ENCODE peak calls at places on chromosome 16, in five cellular contexts. H is GM23338, U is K562, Z is PC-3, E is SK-N-MC. L is an unnamed sample.

GRCh38 chr16:24919536-24919935 is 73.8 kb downstream of the SLC5A11 start:
- DNase-seq in Z (no peak), U (no peak), H (no peak), E (no peak), L (no peak)

GRCh38 chr16:88558457-88559442 is 11.5 kb upstream of the ZC3H18 start:
- DNase-seq in E (no peak), Z (peak), H (peak), U (peak), L (peak)

GRCh38 chr16:2699791-2700600 is 17.7 kb downstream of the KCTD5 start:
- DNase-seq in Z (no peak), E (no peak), U (no peak), H (no peak), L (no peak)

GRCh38 chr16:12176051-12176450 is 199.5 kb downstream of the SNX29 start:
- DNase-seq in H (no peak), E (no peak), U (no peak), Z (no peak), L (no peak)

GRCh38 chr16:73713301-73713700 is 583.3 kb upstream of the PSMD7 start:
- DNase-seq in Z (no peak), E (no peak), H (no peak), U (no peak), L (peak)

GRCh38 chr16:88649195-88649923 is 1.5 kb downstream of the CYBA start:
- DNase-seq in Z (no peak), E (no peak), U (no peak), H (no peak), L (no peak)

GRCh38 chr16:85524365-85524629 is 88.8 kb upstream of the GSE1 start:
- DNase-seq in H (no peak), E (no peak), U (no peak), Z (no peak), L (no peak)

GRCh38 chr16:85720319-85720637 is 30.6 kb downstream of the C16orf74 start:
- DNase-seq in U (no peak), H (no peak), Z (peak), E (no peak), L (no peak)

GRCh38 chr16:84489141-84489540 is 15.3 kb downstream of the MEAK7 start:
- DNase-seq in U (no peak), H (no peak), Z (no peak), E (no peak), L (no peak)

GRCh38 chr16:83689385-83689831 is 118.4 kb upstream of the HSBP1 start:
- DNase-seq in U (no peak), E (no peak), H (peak), Z (no peak), L (peak)

GRCh38 chr16:78309763-78310162 is 210.3 kb downstream of the WWOX start:
- DNase-seq in Z (no peak), E (no peak), U (no peak), H (no peak), L (no peak)

GRCh38 chr16:66662445-66663194 is 33.9 kb downstream of the CMTM4 start:
- DNase-seq in Z (peak), U (peak), E (no peak), H (peak), L (peak)

GRCh38 chr16:4376126-4376819 is 4.6 kb downstream of the VASN start:
- DNase-seq in E (no peak), U (peak), H (no peak), Z (peak), L (peak)

GRCh38 chr16:85206472-85207356 is 94.4 kb upstream of the CIBAR2 start:
- DNase-seq in H (peak), U (no peak), E (no peak), Z (no peak), L (peak)

GRCh38 chr16:80792031-80792430 is 12.4 kb downstream of the CDYL2 start:
- DNase-seq in Z (no peak), U (no peak), E (no peak), H (peak), L (peak)

GRCh38 chr16:17556276-17557052 is 85.7 kb upstream of the XYLT1 start:
- DNase-seq in E (no peak), H (peak), Z (peak), U (peak), L (peak)

GRCh38 chr16:15482068-15482747 is 47.8 kb downstream of the BMERB1 start:
- DNase-seq in H (peak), Z (peak), U (peak), E (no peak), L (peak)

GRCh38 chr16:3656491-3657468 is 2.3 kb downstream of the DNASE1 start:
- DNase-seq in H (no peak), U (no peak), Z (no peak), E (no peak), L (no peak)

GRCh38 chr16:3963203-3963602 is 82.7 kb upstream of the CREBBP start:
- DNase-seq in U (no peak), Z (no peak), E (no peak), H (peak), L (no peak)

GRCh38 chr16:9053006-9053601 is 38.3 kb upstream of the HAPSTR1 start:
- DNase-seq in H (peak), U (peak), E (no peak), Z (peak), L (peak)

GRCh38 chr16:11136600-11136999 is 119.4 kb downstream of the SOCS1 start:
- DNase-seq in U (no peak), Z (peak), E (peak), H (no peak), L (no peak)

GRCh38 chr16:25177512-25177830 is 39.3 kb upstream of the AQP8 start:
- DNase-seq in Z (no peak), E (no peak), H (no peak), U (no peak), L (no peak)

GRCh38 chr16:8721693-8722348 is 47.4 kb downstream of the ABAT start:
- DNase-seq in H (peak), U (no peak), E (no peak), Z (no peak), L (no peak)

GRCh38 chr16:57419506-57419905 is 14.9 kb downstream of the CCL17 start:
- DNase-seq in H (peak), E (no peak), Z (no peak), U (no peak), L (no peak)

GRCh38 chr16:47848481-47849109 is 307.2 kb downstream of the ABCC12 start:
- DNase-seq in H (peak), E (no peak), Z (peak), U (no peak), L (peak)

GRCh38 chr16:57630931-57631845 is 2.8 kb downstream of the ADGRG1 start:
- DNase-seq in U (no peak), H (no peak), E (no peak), Z (no peak), L (no peak)

GRCh38 chr16:12874135-12874534 is 27.3 kb upstream of the SHISA9 start:
- DNase-seq in U (no peak), Z (peak), H (peak), E (no peak), L (no peak)

GRCh38 chr16:86725401-86725800 is 147.1 kb downstream of the FOXL1 start:
- DNase-seq in E (no peak), H (no peak), U (no peak), Z (no peak), L (no peak)

GRCh38 chr16:19361587-19361986 is 56.1 kb upstream of the TMC5 start:
- DNase-seq in E (no peak), Z (no peak), U (no peak), H (no peak), L (peak)

GRCh38 chr16:86653289-86654006 is 75.1 kb downstream of the FOXL1 start:
- DNase-seq in U (no peak), E (no peak), H (no peak), Z (no peak), L (peak)

DNA sequence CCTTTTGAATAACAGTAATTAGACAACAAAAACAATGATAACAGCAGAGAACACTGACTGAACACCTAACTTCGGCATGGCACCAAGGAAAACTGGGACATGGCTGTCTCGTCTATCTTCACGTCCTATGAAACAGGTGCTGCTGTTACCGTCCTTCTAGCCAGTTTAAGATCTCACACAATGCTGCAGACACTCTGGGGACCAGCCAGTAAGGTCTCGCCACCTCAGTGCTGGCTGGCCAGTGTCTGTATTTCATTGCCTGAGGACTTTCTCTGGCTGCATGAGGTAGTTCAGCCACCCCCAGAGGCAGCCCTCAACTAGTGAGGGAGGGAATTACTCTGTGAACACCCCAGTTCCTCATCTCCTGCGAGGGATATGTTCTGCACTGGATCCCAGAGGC is 57.6 kb downstream of the AMFR start:
- DNase-seq in E (no peak), U (no peak), Z (no peak), H (no peak), L (no peak)
- TF ChIP-seq EZH2 in E (no peak), U (no peak), Z (no peak), H (no peak), L (no peak)

DNA sequence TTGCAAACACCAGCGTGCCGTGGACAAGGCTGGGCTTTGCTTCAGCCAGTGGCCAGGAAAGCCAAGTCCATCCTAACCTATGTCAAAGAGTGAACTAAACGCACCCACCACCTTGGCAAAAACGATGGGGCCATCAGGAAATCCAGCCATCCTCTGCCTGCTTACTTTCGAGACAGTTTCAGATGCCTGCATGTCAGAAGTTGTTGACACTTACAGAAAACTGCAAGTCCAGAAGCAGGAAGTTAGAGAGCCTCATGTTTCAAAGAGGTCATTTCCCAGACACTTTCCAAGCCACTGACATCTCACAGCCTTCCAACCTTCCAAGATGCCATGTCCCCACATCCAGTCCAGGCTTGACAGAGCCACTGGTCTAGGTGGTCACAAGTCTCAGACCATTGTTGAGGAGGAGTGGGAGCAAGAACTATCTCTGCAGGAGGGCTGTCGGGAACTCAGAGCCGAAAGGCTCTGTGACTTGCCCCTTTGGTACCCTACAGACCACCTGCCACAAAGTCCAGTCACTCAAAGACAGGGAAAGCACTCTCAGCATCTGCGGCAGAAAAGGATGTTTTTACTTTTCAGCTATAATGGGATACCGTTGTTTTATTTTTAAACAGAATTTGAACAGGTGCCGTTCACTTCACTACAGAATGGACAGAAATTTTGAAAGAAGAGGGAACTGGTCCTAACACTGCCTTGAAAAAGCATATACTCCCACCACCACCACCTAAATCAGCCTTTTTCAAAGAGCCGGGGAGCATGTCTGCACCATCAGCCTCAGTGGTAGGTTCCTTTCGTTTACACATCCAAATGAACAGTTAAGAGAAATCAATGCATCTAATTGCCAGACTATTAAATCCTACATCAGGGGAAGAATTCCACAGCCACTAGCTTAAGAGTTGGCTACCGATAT is 5.1 kb downstream of the ZNF423 start:
- DNase-seq in H (no peak), U (no peak), Z (no peak), E (no peak), L (no peak)
- TF ChIP-seq EZH2 in H (no peak), U (no peak), Z (no peak), E (no peak), L (no peak)

GRCh38 chr16:21235199-21235585 is 1.7 kb downstream of the ANKS4B start:
- DNase-seq in U (no peak), Z (no peak), E (no peak), H (no peak), L (no peak)

GRCh38 chr16:21233521-21234150 is at the start of gene ANKS4B:
- DNase-seq in H (no peak), U (no peak), Z (no peak), E (no peak), L (no peak)

GRCh38 chr16:21233045-21233520 is 416 bp upstream of the ANKS4B start:
- DNase-seq in H (no peak), Z (no peak), E (no peak), U (no peak), L (no peak)

GRCh38 chr16:21239646-21240045 is 6.1 kb downstream of the ANKS4B start:
- DNase-seq in E (no peak), U (no peak), H (no peak), Z (no peak), L (no peak)

GRCh38 chr16:21236831-21237230 is 3.3 kb downstream of the ANKS4B start:
- DNase-seq in E (no peak), U (no peak), Z (no peak), H (no peak), L (no peak)
- TF ChIP-seq EZH2 in E (no peak), U (no peak), Z (no peak), H (no peak), L (no peak)

DNA sequence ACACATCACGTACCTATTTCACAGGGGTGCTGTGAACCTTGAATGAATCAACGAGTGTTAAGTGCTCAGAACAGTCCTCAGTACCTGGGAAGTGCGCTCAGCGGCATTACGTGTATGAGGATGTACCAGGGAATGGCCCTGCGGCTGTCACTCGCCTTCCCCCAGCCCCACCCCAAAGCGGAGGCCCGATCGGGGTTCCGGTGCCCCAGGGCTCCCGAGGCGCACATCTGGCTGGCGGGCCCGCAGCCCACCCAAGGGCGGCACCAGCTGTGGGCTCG is 17.6 kb downstream of the ZNF423 start:
- DNase-seq in H (peak), U (no peak), Z (no peak), E (no peak), L (no peak)
- TF ChIP-seq EZH2 in H (no peak), U (no peak), Z (no peak), E (no peak), L (no peak)

GRCh38 chr16:695355-696089 is 5.3 kb upstream of the WDR24 start:
- DNase-seq in E (no peak), Z (peak), U (peak), H (peak), L (no peak)

GRCh38 chr16:693364-693763 is 3.2 kb upstream of the WDR24 start:
- DNase-seq in E (no peak), U (no peak), H (no peak), Z (no peak), L (no peak)

GRCh38 chr16:693766-694165 is 3.6 kb upstream of the WDR24 start:
- DNase-seq in Z (no peak), E (no peak), H (no peak), U (peak), L (no peak)

GRCh38 chr16:694863-695354 is 4.7 kb upstream of the WDR24 start:
- DNase-seq in E (no peak), Z (no peak), H (no peak), U (peak), L (no peak)

DNA sequence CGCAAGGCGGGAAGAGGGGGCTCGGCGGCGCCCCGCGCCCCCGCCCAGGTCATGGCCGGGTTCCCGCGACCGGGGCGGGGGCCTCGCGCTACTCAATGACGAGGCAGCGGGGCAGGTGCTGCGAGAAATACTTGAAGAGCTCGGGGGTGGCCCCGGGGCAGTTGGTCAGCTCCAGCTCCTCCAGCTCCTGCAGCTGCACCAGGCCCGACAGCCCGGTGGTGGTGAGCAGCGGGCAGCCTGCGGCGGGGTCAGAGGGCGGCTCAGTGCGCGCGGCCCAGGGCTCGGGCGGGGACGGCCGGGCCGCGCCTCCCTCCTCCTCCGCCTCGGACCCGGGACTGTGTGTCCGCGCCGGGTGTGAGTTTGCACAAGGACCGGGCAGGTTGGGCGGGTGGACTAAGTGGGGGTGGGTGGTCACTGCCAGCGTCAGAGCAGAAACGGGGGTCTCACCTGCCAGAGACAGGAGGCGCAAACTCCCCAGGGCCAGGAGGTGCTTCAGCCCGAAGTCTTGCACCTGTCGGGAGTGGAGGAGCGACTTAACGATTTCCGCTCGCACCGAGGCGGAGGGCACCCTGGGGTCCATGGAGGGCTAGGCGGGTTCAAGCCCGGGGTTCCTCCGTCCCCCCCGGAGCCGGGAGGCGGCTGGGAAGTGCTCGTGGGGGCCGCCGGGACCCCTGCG is 4.1 kb upstream of the WDR24 start:
- DNase-seq in Z (no peak), E (no peak), U (peak), H (peak), L (no peak)
- TF ChIP-seq EZH2 in Z (no peak), E (peak), U (no peak), H (peak), L (peak)